ENCODE peak calls at places on chromosomes 12 and 14, in five cellular contexts. T is ascending aorta, Q is AG09309, C is EH, B is RWPE1. K is an unnamed sample.
A peak's percentile ranks its signal among the peaks of the same experiment; 100 is the strongest.

GRCh38 chr14:36420288-36420687 is 99.7 kb downstream of the NKX2-1 start:
- DNase-seq in Q (no peak), C (no peak), B (no peak), T (no peak), K (no peak)

GRCh38 chr12:107522692-107523477 is 162.7 kb upstream of the PWP1 start:
- DNase-seq in B (no peak), T (no peak), C (peak; percentile 3), Q (no peak), K (no peak)

GRCh38 chr12:109053382-109054123 is 1.2 kb downstream of the USP30 start:
- DNase-seq in Q (no peak), B (peak; percentile 2), C (peak; percentile 7), T (no peak), K (no peak)

GRCh38 chr12:5872745-5873144 is 72.3 kb downstream of the ANO2 start:
- DNase-seq in B (peak; percentile 20), T (no peak), C (peak; percentile 33), Q (no peak), K (no peak)

GRCh38 chr12:48956279-48957140 is 777 bp downstream of the ARF3 start:
- DNase-seq in Q (peak; percentile 84), T (peak; percentile 92), B (peak; percentile 93), C (peak; percentile 98), K (peak; percentile 94)

GRCh38 chr12:48105867-48106563 is at the start of gene SENP1:
- DNase-seq in T (peak; percentile 92), B (peak; percentile 81), Q (peak; percentile 31), C (peak; percentile 84), K (peak; percentile 68)

GRCh38 chr12:124550123-124551089 is 17.0 kb downstream of the NCOR2 start:
- DNase-seq in B (no peak), Q (no peak), T (no peak), C (peak; percentile 39), K (no peak)

GRCh38 chr14:56608682-56609081 is 29.1 kb downstream of the TMEM260 start:
- DNase-seq in C (no peak), Q (no peak), T (no peak), B (peak; percentile 9), K (peak; percentile 11)

GRCh38 chr12:38823743-38824142 is 81.6 kb downstream of the CPNE8 start:
- DNase-seq in Q (peak; percentile 5), B (no peak), C (peak; percentile 2), T (no peak), K (peak; percentile 21)

GRCh38 chr12:6827982-6828670 is at the start of gene P3H3:
- DNase-seq in C (peak; percentile 67), Q (no peak), B (no peak), T (no peak), K (peak; percentile 39)

GRCh38 chr14:56145181-56145580 is 27.0 kb downstream of the PELI2 start:
- DNase-seq in Q (no peak), B (no peak), C (no peak), T (no peak), K (no peak)

GRCh38 chr14:68016243-68016914 is 196.8 kb downstream of the RAD51B start:
- DNase-seq in T (no peak), C (peak; percentile 77), Q (no peak), B (no peak), K (no peak)

GRCh38 chr14:103391048-103391447 is 5.8 kb downstream of the MARK3 start:
- DNase-seq in Q (peak; percentile 86), B (peak; percentile 38), C (peak; percentile 88), T (no peak), K (no peak)

GRCh38 chr12:112503521-112503920 is 84.8 kb downstream of the PTPN11 start:
- DNase-seq in T (no peak), C (no peak), Q (no peak), B (no peak), K (no peak)

GRCh38 chr14:55438066-55438683 is 2.2 kb downstream of the TBPL2 start:
- DNase-seq in Q (peak; percentile 29), C (peak; percentile 62), T (no peak), B (peak; percentile 64), K (peak; percentile 45)

GRCh38 chr14:80996049-80996901 is 40.9 kb downstream of the TSHR start:
- DNase-seq in T (no peak), B (peak; percentile 66), Q (peak; percentile 79), C (peak; percentile 77), K (peak; percentile 50)

GRCh38 chr14:71721791-71722190 is 210.4 kb upstream of the RGS6 start:
- DNase-seq in T (no peak), Q (no peak), B (no peak), C (no peak), K (no peak)

GRCh38 chr14:105536691-105537579 is 10.6 kb downstream of the TMEM121 start:
- DNase-seq in Q (no peak), T (no peak), C (no peak), B (no peak), K (no peak)

GRCh38 chr12:80059875-80060274 is 39.5 kb upstream of the OTOGL start:
- DNase-seq in C (no peak), B (no peak), Q (no peak), T (no peak), K (no peak)

GRCh38 chr12:112992541-112993398 is 14.5 kb downstream of the OAS2 start:
- DNase-seq in C (peak; percentile 65), T (peak; percentile 65), B (peak; percentile 80), Q (peak; percentile 37), K (peak; percentile 52)

GRCh38 chr14:75369506-75369905 is 58.3 kb upstream of the JDP2 start:
- DNase-seq in Q (no peak), T (no peak), C (no peak), B (no peak), K (no peak)

GRCh38 chr14:37116933-37117844 is 55.2 kb downstream of the SLC25A21 start:
- DNase-seq in Q (peak; percentile 31), C (peak; percentile 68), B (peak; percentile 71), T (no peak), K (peak; percentile 69)

GRCh38 chr12:85658236-85658635 is 178.0 kb downstream of the RASSF9 start:
- DNase-seq in T (no peak), Q (no peak), C (no peak), B (no peak), K (no peak)

GRCh38 chr12:47938594-47938993 is 24.8 kb upstream of the TMEM106C start:
- DNase-seq in B (no peak), T (peak; percentile 30), Q (no peak), C (no peak), K (no peak)

GRCh38 chr12:88314706-88315105 is 172.6 kb downstream of the TMTC3 start:
- DNase-seq in B (no peak), T (no peak), C (no peak), Q (no peak), K (no peak)

GRCh38 chr14:20812576-20812975 is 9.9 kb upstream of the RNASE1 start:
- DNase-seq in C (no peak), B (no peak), T (no peak), Q (no peak), K (no peak)

GRCh38 chr12:48820406-48820805 is 2.1 kb downstream of the CACNB3 start:
- DNase-seq in Q (no peak), B (no peak), C (no peak), T (no peak), K (no peak)

GRCh38 chr12:98154850-98155249 is 360.5 kb upstream of the TMPO start:
- DNase-seq in B (no peak), C (no peak), Q (no peak), T (no peak), K (no peak)

GRCh38 chr14:38278035-38278434 is 22.1 kb upstream of the CLEC14A start:
- DNase-seq in C (no peak), Q (no peak), T (no peak), B (no peak), K (no peak)

GRCh38 chr12:954736-955135 is 5.2 kb upstream of the RAD52 start:
- DNase-seq in B (no peak), Q (no peak), C (peak; percentile 63), T (no peak), K (no peak)

GRCh38 chr12:111953455-111953854 is 59.5 kb downstream of the TMEM116 start:
- DNase-seq in Q (no peak), T (no peak), C (peak; percentile 20), B (no peak), K (no peak)

GRCh38 chr12:50192908-50193307 is 25.7 kb upstream of the CERS5 start:
- DNase-seq in C (peak; percentile 71), Q (no peak), B (no peak), T (no peak), K (no peak)

GRCh38 chr14:73142216-73142615 is 5.9 kb downstream of the PSEN1 start:
- DNase-seq in T (no peak), B (no peak), Q (no peak), C (no peak), K (no peak)

GRCh38 chr12:65004270-65004669 is 116.8 kb downstream of the WIF1 start:
- DNase-seq in B (peak; percentile 83), Q (no peak), C (peak; percentile 3), T (no peak), K (peak; percentile 92)

GRCh38 chr14:70149766-70150165 is 39.0 kb downstream of the SLC8A3 start:
- DNase-seq in B (no peak), Q (no peak), T (no peak), C (no peak), K (no peak)

GRCh38 chr12:94867066-94867855 is 136.2 kb downstream of the NDUFA12 start:
- DNase-seq in C (no peak), Q (no peak), T (no peak), B (no peak), K (no peak)

GRCh38 chr14:75452900-75453816 is 25.3 kb downstream of the JDP2 start:
- DNase-seq in T (peak; percentile 81), C (peak; percentile 99), Q (peak; percentile 86), B (peak; percentile 90), K (peak; percentile 72)

GRCh38 chr14:92651793-92652382 is 96.5 kb downstream of the LGMN start:
- DNase-seq in T (peak; percentile 80), Q (no peak), B (no peak), C (no peak), K (no peak)

GRCh38 chr14:50061664-50062437 is 54.5 kb downstream of the VCPKMT start:
- DNase-seq in Q (no peak), B (peak; percentile 12), T (peak; percentile 77), C (peak; percentile 77), K (no peak)

K was measured in foreskin keratinocyte.